ENCODE peak calls at places on chromosomes 5 and 9, in eight cellular contexts. S, I, P, R, D, B, Y and J are unnamed samples.

GRCh38 chr5:9624196-9624947 is 5.8 kb downstream of the TAS2R1 start:
- DNase-seq in D (no peak), B (no peak), S (peak; percentile 69), I (no peak), Y (no peak), R (no peak), P (no peak), J (no peak)

GRCh38 chr9:89969156-89969566 is 364.3 kb downstream of the GADD45G start:
- DNase-seq in R (peak; percentile 70), I (no peak), Y (no peak), S (peak; percentile 76), P (no peak), D (no peak), B (no peak), J (no peak)

GRCh38 chr5:104412649-104413240 is 850.2 kb upstream of the NUDT12 start:
- DNase-seq in B (no peak), I (no peak), D (no peak), R (peak; percentile 35), P (no peak), Y (no peak), S (peak; percentile 20), J (no peak)

GRCh38 chr5:96094904-96095303 is 133.3 kb upstream of the ELL2 start:
- DNase-seq in B (peak; percentile 39), P (no peak), D (no peak), S (no peak), R (no peak), Y (no peak), I (no peak), J (no peak)

GRCh38 chr9:113589407-113589806 is 125.9 kb downstream of the RGS3 start:
- DNase-seq in D (peak; percentile 61), P (no peak), R (no peak), I (peak; percentile 71), S (no peak), Y (no peak), B (no peak), J (peak; percentile 42)

GRCh38 chr9:121222524-121223171 is 21.0 kb upstream of the RAB14 start:
- DNase-seq in S (no peak), B (no peak), D (no peak), I (no peak), R (peak; percentile 30), P (no peak), Y (no peak), J (no peak)

GRCh38 chr9:96885424-96885823 is 31.1 kb upstream of the ZNF782 start:
- DNase-seq in I (no peak), D (no peak), R (no peak), B (no peak), P (no peak), S (no peak), Y (no peak), J (no peak)

GRCh38 chr5:127358274-127358673 is 67.7 kb downstream of the MEGF10 start:
- DNase-seq in I (no peak), R (no peak), B (no peak), Y (no peak), P (no peak), D (no peak), S (peak; percentile 25), J (no peak)

GRCh38 chr9:75995066-75995465 is 104.6 kb downstream of the PCSK5 start:
- DNase-seq in B (no peak), S (no peak), Y (no peak), P (no peak), R (no peak), D (no peak), I (no peak), J (no peak)

GRCh38 chr9:92671323-92671722 is 1.4 kb upstream of the IPPK start:
- DNase-seq in P (no peak), D (no peak), R (peak; percentile 83), S (peak; percentile 79), B (no peak), Y (no peak), I (peak; percentile 35), J (peak; percentile 47)

GRCh38 chr5:1950708-1951103 is 68.0 kb upstream of the IRX4 start:
- DNase-seq in Y (no peak), D (no peak), P (no peak), B (no peak), I (no peak), S (no peak), R (peak; percentile 74), J (no peak)

GRCh38 chr9:27535701-27536118 is 6.1 kb upstream of the MOB3B start:
- DNase-seq in S (no peak), Y (no peak), B (no peak), I (no peak), D (no peak), P (no peak), R (peak; percentile 38), J (no peak)

GRCh38 chr9:121942866-121943265 is 150.2 kb downstream of the TTLL11 start:
- DNase-seq in P (no peak), I (no peak), Y (no peak), S (no peak), R (no peak), D (no peak), B (no peak), J (no peak)

GRCh38 chr9:137021574-137021978 is 6.5 kb downstream of the ABCA2 start:
- DNase-seq in D (no peak), R (no peak), P (no peak), B (no peak), Y (no peak), S (no peak), I (no peak), J (no peak)

GRCh38 chr9:124290053-124290581 is 32.4 kb downstream of the NEK6 start:
- DNase-seq in B (no peak), I (no peak), R (no peak), S (no peak), P (no peak), Y (no peak), D (no peak), J (no peak)

GRCh38 chr5:53291047-53291446 is 181.5 kb upstream of the MOCS2 start:
- DNase-seq in Y (no peak), P (no peak), D (no peak), S (no peak), R (no peak), B (no peak), I (no peak), J (no peak)
- H3K27ac ChIP-seq in Y (no peak overlapping the region), P (no peak overlapping the region), D (no peak overlapping the region), S (no peak overlapping the region), R (no peak overlapping the region), B (no peak overlapping the region), I (no peak overlapping the region), J (no peak overlapping the region)

GRCh38 chr5:60379907-60380306 is 320.1 kb downstream of the DEPDC1B start:
- DNase-seq in D (no peak), P (no peak), R (no peak), S (no peak), Y (no peak), I (no peak), B (no peak), J (no peak)

GRCh38 chr5:60387041-60387440 is 312.9 kb downstream of the DEPDC1B start:
- DNase-seq in S (no peak), Y (no peak), B (no peak), D (no peak), P (no peak), I (no peak), R (no peak), J (no peak)

GRCh38 chr5:60377826-60378225 is 322.1 kb downstream of the DEPDC1B start:
- DNase-seq in I (no peak), R (no peak), P (no peak), S (no peak), B (no peak), D (no peak), Y (no peak), J (no peak)

GRCh38 chr5:60386398-60386797 is 313.6 kb downstream of the DEPDC1B start:
- DNase-seq in P (no peak), Y (no peak), R (no peak), S (no peak), D (no peak), I (no peak), B (no peak), J (no peak)

GRCh38 chr5:60382761-60383160 is 317.2 kb downstream of the DEPDC1B start:
- DNase-seq in R (peak; percentile 29), P (no peak), S (peak; percentile 9), D (no peak), Y (no peak), I (no peak), B (no peak), J (no peak)
- TF ChIP-seq CTCF in R (peak; percentile 57), P (peak; percentile 53), S (peak; percentile 34), D (peak; percentile 10), Y (no peak), I (no peak), B (no peak), J (no peak)

GRCh38 chr9:133475292-133475941 is 3.5 kb downstream of the SLC2A6 start:
- DNase-seq in D (no peak), R (no peak), P (no peak), Y (no peak), I (no peak), B (no peak), S (no peak), J (no peak)

GRCh38 chr9:133473743-133474142 is 5.2 kb downstream of the SLC2A6 start:
- DNase-seq in S (no peak), Y (no peak), P (no peak), I (no peak), D (no peak), R (no peak), B (no peak), J (no peak)

GRCh38 chr9:133472753-133473378 is 6.0 kb downstream of the SLC2A6 start:
- DNase-seq in Y (no peak), P (no peak), R (no peak), B (no peak), D (no peak), S (no peak), I (no peak), J (no peak)

GRCh38 chr9:133474853-133475252 is 4.0 kb downstream of the SLC2A6 start:
- DNase-seq in D (no peak), R (no peak), P (no peak), Y (no peak), S (no peak), I (no peak), B (no peak), J (no peak)

GRCh38 chr9:133474215-133474614 is 4.7 kb downstream of the SLC2A6 start:
- DNase-seq in D (no peak), S (no peak), R (no peak), Y (no peak), I (no peak), B (no peak), P (no peak), J (no peak)
- H3K27ac ChIP-seq in D (no peak overlapping the region), S (no peak overlapping the region), R (no peak overlapping the region), Y (no peak overlapping the region), I (no peak overlapping the region), B (no peak overlapping the region), P (no peak overlapping the region), J (no peak overlapping the region)

GRCh38 chr9:108865037-108865436 is 3.0 kb downstream of the ACTL7A start:
- DNase-seq in S (no peak), P (no peak), I (no peak), R (peak; percentile 14), Y (no peak), D (no peak), B (no peak), J (no peak)

GRCh38 chr9:108866001-108866420 is 3.9 kb downstream of the ACTL7A start:
- DNase-seq in R (no peak), S (no peak), P (no peak), I (no peak), B (no peak), D (no peak), Y (no peak), J (no peak)

GRCh38 chr9:108861464-108861863 is 602 bp upstream of the ACTL7A start:
- DNase-seq in P (no peak), B (peak; percentile 43), Y (no peak), D (no peak), S (no peak), R (no peak), I (no peak), J (no peak)

GRCh38 chr9:108861997-108862396 is at the start of gene ACTL7A:
- DNase-seq in I (no peak), P (no peak), D (no peak), Y (no peak), B (no peak), R (no peak), S (no peak), J (no peak)

GRCh38 chr9:108864446-108864845 is 2.4 kb downstream of the ACTL7A start:
- DNase-seq in D (no peak), I (no peak), R (no peak), P (no peak), Y (no peak), B (no peak), S (no peak), J (no peak)
- TF ChIP-seq CTCF in D (no peak), I (no peak), R (no peak), P (no peak), Y (no peak), B (no peak), S (no peak), J (no peak)